ENCODE peak calls at places on chromosomes 11 and 22, in nine cellular contexts. E is AG09309; P is endothelial cell; I is activated T-cell treated with anti-CD3 and anti-CD28 coated beads, Interleukin-2, amount 50 U/mL, for 72 hours; V is fibroblast of lung; J is activated CD8-positive, alpha-beta T cell treated with anti-CD3 and anti-CD28 coated beads, Interleukin-2, amount 10 ng/mL, durations not matched to agents 7 days and 5 days; K is EL; C is GM04503; N is cardiac muscle cell. L is an unnamed sample.

GRCh38 chr11:118622376-118623290 is 15.2 kb downstream of the PHLDB1 start:
- DNase-seq in E (no peak), P (no peak), I (no peak), V (peak), J (no peak), K (peak), C (peak), N (peak), L (no peak)

GRCh38 chr11:65260756-65261590 is 789 bp upstream of the POLA2 start:
- DNase-seq in E (no peak), P (no peak), I (no peak), V (no peak), J (no peak), K (no peak), C (no peak), N (peak), L (no peak)

GRCh38 chr11:34926831-34927132 is 10.4 kb downstream of the PDHX start:
- DNase-seq in E (peak), P (no peak), I (no peak), V (peak), J (no peak), K (peak), C (no peak), N (no peak), L (no peak)

GRCh38 chr11:12478743-12479142 is 101.4 kb downstream of the PARVA start:
- DNase-seq in E (peak), P (no peak), I (no peak), V (peak), J (no peak), K (peak), C (peak), N (no peak), L (no peak)

GRCh38 chr11:65862941-65863888 is 3.0 kb downstream of the MUS81 start:
- DNase-seq in E (no peak), P (peak), I (no peak), V (no peak), J (no peak), K (peak), C (no peak), N (no peak), L (no peak)

GRCh38 chr11:6703247-6704063 is 20.3 kb upstream of the MRPL17 start:
- DNase-seq in E (peak), P (peak), I (no peak), V (peak), J (peak), K (peak), C (peak), N (peak), L (no peak)

GRCh38 chr11:502288-503178 is 4.5 kb downstream of the RNH1 start:
- DNase-seq in E (no peak), P (no peak), I (no peak), V (no peak), J (no peak), K (no peak), C (no peak), N (no peak), L (no peak)

GRCh38 chr11:41497974-41498373 is 38.5 kb upstream of the LRRC4C start:
- DNase-seq in E (no peak), P (peak), I (no peak), V (peak), J (no peak), K (no peak), C (no peak), N (no peak), L (no peak)

GRCh38 chr11:126214446-126215240 is 3.1 kb downstream of the FAM118B start:
- DNase-seq in E (no peak), P (no peak), I (no peak), V (no peak), J (no peak), K (no peak), C (no peak), N (no peak), L (no peak)

GRCh38 chr11:82458777-82459176 is 274.9 kb downstream of the FAM181B start:
- DNase-seq in E (no peak), P (no peak), I (no peak), V (no peak), J (no peak), K (no peak), C (no peak), N (no peak), L (no peak)

GRCh38 chr11:128692750-128693578 is 908 bp upstream of the FLI1 start:
- DNase-seq in E (no peak), P (no peak), I (peak), V (peak), J (peak), K (peak), C (peak), N (no peak), L (no peak)

GRCh38 chr11:108958446-108959123 is 293.7 kb downstream of the DDX10 start:
- DNase-seq in E (no peak), P (no peak), I (no peak), V (peak), J (no peak), K (peak), C (no peak), N (no peak), L (no peak)

GRCh38 chr22:27881404-27881803 is 37.7 kb downstream of the PITPNB start:
- DNase-seq in E (no peak), P (no peak), I (no peak), V (peak), J (no peak), K (no peak), C (no peak), N (no peak), L (no peak)

GRCh38 chr22:16608931-16609330 is 16.3 kb upstream of the CCT8L2 start:
- DNase-seq in E (no peak), P (no peak), I (no peak), V (no peak), J (no peak), K (no peak), C (no peak), N (no peak), L (no peak)

GRCh38 chr11:288328-289144 is at the start of gene PGGHG:
- DNase-seq in E (no peak), P (peak), I (peak), V (peak), J (peak), K (peak), C (no peak), N (peak), L (no peak)

GRCh38 chr22:20010307-20011122 is 6.1 kb downstream of the ARVCF start:
- DNase-seq in E (no peak), P (no peak), I (no peak), V (no peak), J (no peak), K (no peak), C (no peak), N (no peak), L (no peak)

GRCh38 chr11:61345170-61345610 is 12.2 kb downstream of the TKFC start:
- DNase-seq in E (no peak), P (no peak), I (no peak), V (no peak), J (no peak), K (peak), C (no peak), N (no peak), L (no peak)

GRCh38 chr11:12239396-12240298 is 129.3 kb downstream of the MICAL2 start:
- DNase-seq in E (no peak), P (no peak), I (no peak), V (peak), J (no peak), K (peak), C (no peak), N (no peak), L (no peak)

GRCh38 chr22:28883917-28884753 is 763 bp downstream of the ZNRF3 start:
- DNase-seq in E (no peak), P (peak), I (peak), V (peak), J (peak), K (peak), C (no peak), N (peak), L (peak)

GRCh38 chr11:30333405-30333804 is 10.5 kb downstream of the ARL14EP start:
- DNase-seq in E (no peak), P (no peak), I (no peak), V (no peak), J (no peak), K (no peak), C (no peak), N (peak), L (no peak)

GRCh38 chr11:71518506-71519471 is 8.3 kb upstream of the KRTAP5-7 start:
- DNase-seq in E (no peak), P (no peak), I (no peak), V (no peak), J (no peak), K (no peak), C (no peak), N (no peak), L (no peak)

GRCh38 chr11:66466225-66467033 is at the start of gene PELI3:
- DNase-seq in E (peak), P (peak), I (peak), V (peak), J (peak), K (peak), C (peak), N (peak), L (peak)

GRCh38 chr11:58446294-58446693 is 4.3 kb upstream of the OR5B12 start:
- DNase-seq in E (no peak), P (no peak), I (no peak), V (no peak), J (no peak), K (no peak), C (no peak), N (no peak), L (no peak)

GRCh38 chr22:35313311-35314121 is 13.8 kb downstream of the TOM1 start:
- DNase-seq in E (peak), P (no peak), I (peak), V (peak), J (peak), K (peak), C (peak), N (peak), L (peak)

GRCh38 chr11:35550374-35551036 is 25.1 kb upstream of the PAMR1 start:
- DNase-seq in E (no peak), P (no peak), I (no peak), V (peak), J (no peak), K (peak), C (no peak), N (no peak), L (no peak)

GRCh38 chr22:38088723-38089473 is 4.9 kb upstream of the SLC16A8 start:
- DNase-seq in E (no peak), P (no peak), I (no peak), V (peak), J (no peak), K (peak), C (no peak), N (no peak), L (no peak)

GRCh38 chr11:56906683-56907148 is 82.0 kb upstream of the OR5AK2 start:
- DNase-seq in E (no peak), P (no peak), I (no peak), V (no peak), J (no peak), K (no peak), C (no peak), N (no peak), L (no peak)